ENCODE peak calls at places on chromosomes 3 and 15, in nine cellular contexts. One of them, this sample, is unnamed. For H3K9me3, the result is how much of the 10 kb centered on the place peaks cover.

GRCh38 chr15:73386238-73386637 is 17.5 kb upstream of the HCN4 start:
- DNase-seq in endodermal cell: no peak
- DNase-seq in mammary epithelial cell: no peak
- DNase-seq in Peyer's patch: no peak
- DNase-seq in suprapubic skin: no peak
- DNase-seq in spleen: peak
- DNase-seq in PC-3: no peak
- DNase-seq in fibroblast of lung: no peak
- DNase-seq in upper lobe of left lung: no peak
- DNase-seq in this sample: no peak

GRCh38 chr15:67049351-67050044 is 15.9 kb upstream of the SMAD3 start:
- DNase-seq in endodermal cell: no peak
- DNase-seq in mammary epithelial cell: peak
- DNase-seq in Peyer's patch: no peak
- DNase-seq in suprapubic skin: no peak
- DNase-seq in spleen: no peak
- DNase-seq in PC-3: peak
- DNase-seq in fibroblast of lung: no peak
- DNase-seq in upper lobe of left lung: no peak
- DNase-seq in this sample: no peak

GRCh38 chr3:151709847-151710246 is 23.9 kb upstream of the AADACL2 start:
- DNase-seq in endodermal cell: no peak
- DNase-seq in mammary epithelial cell: no peak
- DNase-seq in Peyer's patch: no peak
- DNase-seq in suprapubic skin: no peak
- DNase-seq in spleen: no peak
- DNase-seq in PC-3: no peak
- DNase-seq in fibroblast of lung: peak
- DNase-seq in upper lobe of left lung: no peak
- DNase-seq in this sample: no peak

GRCh38 chr3:141979050-141979671 is 102.7 kb downstream of the ATP1B3 start:
- DNase-seq in endodermal cell: no peak
- DNase-seq in mammary epithelial cell: peak
- DNase-seq in Peyer's patch: no peak
- DNase-seq in suprapubic skin: no peak
- DNase-seq in spleen: no peak
- DNase-seq in PC-3: peak
- DNase-seq in fibroblast of lung: peak
- DNase-seq in upper lobe of left lung: no peak
- DNase-seq in this sample: no peak

GRCh38 chr15:42491540-42492225 is 742 bp upstream of the ZNF106 start:
- DNase-seq in endodermal cell: no peak
- DNase-seq in mammary epithelial cell: peak
- DNase-seq in Peyer's patch: no peak
- DNase-seq in suprapubic skin: no peak
- DNase-seq in spleen: no peak
- DNase-seq in PC-3: peak
- DNase-seq in fibroblast of lung: peak
- DNase-seq in upper lobe of left lung: no peak
- DNase-seq in this sample: peak

GRCh38 chr3:56410576-56410975 is 57.7 kb downstream of the ERC2 start:
- DNase-seq in endodermal cell: no peak
- DNase-seq in mammary epithelial cell: no peak
- DNase-seq in Peyer's patch: no peak
- DNase-seq in suprapubic skin: no peak
- DNase-seq in spleen: no peak
- DNase-seq in PC-3: no peak
- DNase-seq in fibroblast of lung: no peak
- DNase-seq in upper lobe of left lung: no peak
- DNase-seq in this sample: no peak

GRCh38 chr3:32963871-32964270 is 12.4 kb downstream of the CCR4 start:
- DNase-seq in endodermal cell: no peak
- DNase-seq in mammary epithelial cell: peak
- DNase-seq in Peyer's patch: no peak
- DNase-seq in suprapubic skin: no peak
- DNase-seq in spleen: no peak
- DNase-seq in PC-3: no peak
- DNase-seq in fibroblast of lung: no peak
- DNase-seq in upper lobe of left lung: no peak
- DNase-seq in this sample: no peak

GRCh38 chr3:30581067-30581585 is 25.3 kb upstream of the TGFBR2 start:
- DNase-seq in endodermal cell: no peak
- DNase-seq in mammary epithelial cell: no peak
- DNase-seq in Peyer's patch: no peak
- DNase-seq in suprapubic skin: no peak
- DNase-seq in spleen: no peak
- DNase-seq in PC-3: no peak
- DNase-seq in fibroblast of lung: no peak
- DNase-seq in upper lobe of left lung: no peak
- DNase-seq in this sample: no peak

GRCh38 chr15:45641374-45641778 is 6.5 kb downstream of the SQOR start:
- DNase-seq in endodermal cell: no peak
- DNase-seq in mammary epithelial cell: peak
- DNase-seq in Peyer's patch: no peak
- DNase-seq in suprapubic skin: peak
- DNase-seq in spleen: no peak
- DNase-seq in PC-3: peak
- DNase-seq in fibroblast of lung: peak
- DNase-seq in upper lobe of left lung: no peak
- DNase-seq in this sample: peak

GRCh38 chr15:34729056-34729455 is 25.7 kb downstream of the GJD2 start:
- DNase-seq in endodermal cell: no peak
- DNase-seq in mammary epithelial cell: no peak
- DNase-seq in Peyer's patch: no peak
- DNase-seq in suprapubic skin: no peak
- DNase-seq in spleen: no peak
- DNase-seq in PC-3: no peak
- DNase-seq in fibroblast of lung: no peak
- DNase-seq in upper lobe of left lung: no peak
- DNase-seq in this sample: no peak

GRCh38 chr3:187361835-187362234 is 6.3 kb upstream of the RTP4 start:
- DNase-seq in endodermal cell: peak
- DNase-seq in mammary epithelial cell: no peak
- DNase-seq in Peyer's patch: no peak
- DNase-seq in suprapubic skin: no peak
- DNase-seq in spleen: no peak
- DNase-seq in PC-3: no peak
- DNase-seq in fibroblast of lung: no peak
- DNase-seq in upper lobe of left lung: no peak
- DNase-seq in this sample: no peak

GRCh38 chr3:193134895-193135294 is 106.1 kb upstream of the PLAAT1 start:
- DNase-seq in endodermal cell: no peak
- DNase-seq in mammary epithelial cell: peak
- DNase-seq in Peyer's patch: no peak
- DNase-seq in suprapubic skin: no peak
- DNase-seq in spleen: no peak
- DNase-seq in PC-3: peak
- DNase-seq in fibroblast of lung: peak
- DNase-seq in upper lobe of left lung: no peak
- DNase-seq in this sample: no peak

GRCh38 chr15:59923508-59923907 is 80.6 kb upstream of the FOXB1 start:
- DNase-seq in endodermal cell: no peak
- DNase-seq in mammary epithelial cell: no peak
- DNase-seq in Peyer's patch: no peak
- DNase-seq in suprapubic skin: no peak
- DNase-seq in spleen: no peak
- DNase-seq in PC-3: no peak
- DNase-seq in fibroblast of lung: no peak
- DNase-seq in upper lobe of left lung: no peak
- DNase-seq in this sample: no peak

GRCh38 chr3:126438186-126438585 is 37.5 kb downstream of the ZXDC start:
- DNase-seq in endodermal cell: peak
- DNase-seq in mammary epithelial cell: no peak
- DNase-seq in Peyer's patch: no peak
- DNase-seq in suprapubic skin: peak
- DNase-seq in spleen: peak
- DNase-seq in PC-3: no peak
- DNase-seq in fibroblast of lung: no peak
- DNase-seq in upper lobe of left lung: no peak
- DNase-seq in this sample: no peak

GRCh38 chr3:25567390-25567789 is 97.3 kb downstream of the TOP2B start:
- DNase-seq in endodermal cell: no peak
- DNase-seq in mammary epithelial cell: no peak
- DNase-seq in Peyer's patch: no peak
- DNase-seq in suprapubic skin: no peak
- DNase-seq in spleen: no peak
- DNase-seq in PC-3: no peak
- DNase-seq in fibroblast of lung: no peak
- DNase-seq in upper lobe of left lung: no peak
- DNase-seq in this sample: no peak

GRCh38 chr3:25568525-25569078 is 96.1 kb downstream of the TOP2B start:
- DNase-seq in endodermal cell: no peak
- DNase-seq in mammary epithelial cell: no peak
- DNase-seq in Peyer's patch: no peak
- DNase-seq in suprapubic skin: no peak
- DNase-seq in spleen: no peak
- DNase-seq in PC-3: no peak
- DNase-seq in fibroblast of lung: no peak
- DNase-seq in upper lobe of left lung: peak
- DNase-seq in this sample: no peak

GRCh38 chr3:25565807-25566206 is 98.9 kb downstream of the TOP2B start:
- DNase-seq in endodermal cell: no peak
- DNase-seq in mammary epithelial cell: no peak
- DNase-seq in Peyer's patch: no peak
- DNase-seq in suprapubic skin: no peak
- DNase-seq in spleen: no peak
- DNase-seq in PC-3: no peak
- DNase-seq in fibroblast of lung: no peak
- DNase-seq in upper lobe of left lung: no peak
- DNase-seq in this sample: no peak

GRCh38 chr3:25567806-25568524 is 96.7 kb downstream of the TOP2B start:
- DNase-seq in endodermal cell: no peak
- DNase-seq in mammary epithelial cell: no peak
- DNase-seq in Peyer's patch: no peak
- DNase-seq in suprapubic skin: no peak
- DNase-seq in spleen: no peak
- DNase-seq in PC-3: no peak
- DNase-seq in fibroblast of lung: no peak
- DNase-seq in upper lobe of left lung: peak
- DNase-seq in this sample: no peak

DNA sequence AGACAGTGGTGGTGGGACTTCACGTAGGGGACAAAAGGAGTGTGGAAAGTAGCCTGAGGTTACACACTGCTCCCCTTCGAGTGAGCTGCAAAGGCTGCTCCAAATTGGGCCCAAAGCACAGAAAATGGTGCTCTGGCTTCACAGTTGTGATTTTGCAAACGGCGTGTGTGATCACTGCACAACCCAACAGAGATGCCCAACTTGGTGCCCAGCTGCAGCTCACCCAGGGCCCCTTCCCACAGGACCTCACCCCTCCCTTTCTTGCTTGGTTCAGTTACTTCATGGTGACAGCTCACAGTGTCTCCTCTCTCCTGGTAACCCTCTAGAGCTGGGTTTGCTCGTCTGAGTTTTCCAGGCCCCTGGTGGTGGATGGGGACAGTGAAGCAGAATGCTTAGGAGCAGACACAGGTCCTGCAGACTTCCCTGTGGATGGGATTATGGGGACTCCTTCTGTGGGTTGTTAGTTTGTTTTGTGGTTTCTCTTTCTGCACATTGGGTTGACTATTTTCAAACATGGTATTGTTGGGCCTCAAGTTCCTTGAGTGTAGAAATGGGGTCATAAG is 98.3 kb downstream of the TOP2B start:
- DNase-seq in endodermal cell: peak
- DNase-seq in mammary epithelial cell: no peak
- DNase-seq in Peyer's patch: no peak
- DNase-seq in suprapubic skin: no peak
- DNase-seq in spleen: no peak
- DNase-seq in PC-3: no peak
- DNase-seq in fibroblast of lung: no peak
- DNase-seq in upper lobe of left lung: no peak
- DNase-seq in this sample: no peak
- TF ChIP-seq CTCF in endodermal cell: peak
- TF ChIP-seq CTCF in mammary epithelial cell: no peak
- TF ChIP-seq CTCF in Peyer's patch: no peak
- TF ChIP-seq CTCF in suprapubic skin: no peak
- TF ChIP-seq CTCF in spleen: no peak
- TF ChIP-seq CTCF in PC-3: peak
- TF ChIP-seq CTCF in fibroblast of lung: no peak
- TF ChIP-seq CTCF in upper lobe of left lung: no peak
- TF ChIP-seq CTCF in this sample: no peak

DNA sequence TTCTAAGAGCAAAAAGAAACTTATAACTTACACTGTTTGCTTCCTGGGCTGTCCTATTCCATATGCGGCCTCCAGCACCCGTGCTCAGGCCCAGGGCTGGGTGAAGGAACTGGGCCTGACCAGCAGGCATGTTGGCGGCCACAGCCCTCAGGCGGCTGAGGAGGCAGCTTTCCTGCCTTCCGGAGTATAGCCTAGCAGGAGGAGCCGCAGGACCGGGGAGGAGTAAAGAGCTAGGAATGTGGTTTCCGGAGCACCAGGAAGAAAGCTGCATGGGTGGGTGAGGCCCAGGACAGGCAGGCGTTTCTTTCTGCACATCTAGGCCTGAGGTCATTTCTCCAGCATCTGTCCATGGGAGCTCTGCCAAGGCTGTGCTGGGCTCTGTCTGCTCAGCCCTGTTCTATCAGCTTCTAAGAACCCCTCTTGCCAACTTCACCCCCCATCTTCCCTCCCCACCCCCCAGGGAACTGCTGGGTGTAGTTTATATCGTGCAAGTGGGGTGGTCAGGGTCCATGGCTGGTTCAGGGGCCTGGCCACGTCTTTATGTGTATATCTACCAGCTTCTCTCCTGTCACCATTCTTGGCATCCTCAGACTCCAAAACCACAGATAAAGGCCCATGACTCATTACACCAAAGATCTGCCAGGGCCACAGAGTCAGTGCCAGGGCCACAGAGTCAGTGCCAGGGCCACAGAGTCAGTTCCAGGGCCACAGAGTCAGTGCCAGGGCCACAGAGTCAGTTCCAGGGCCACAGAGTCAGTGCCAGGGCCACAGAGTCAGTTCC is 7.8 kb upstream of the KIF7 start:
- DNase-seq in endodermal cell: peak
- DNase-seq in mammary epithelial cell: peak
- DNase-seq in Peyer's patch: no peak
- DNase-seq in suprapubic skin: peak
- DNase-seq in spleen: peak
- DNase-seq in PC-3: peak
- DNase-seq in fibroblast of lung: peak
- DNase-seq in upper lobe of left lung: peak
- DNase-seq in this sample: peak
- H3K4me3 ChIP-seq in endodermal cell: no peak
- H3K4me3 ChIP-seq in mammary epithelial cell: no peak
- H3K4me3 ChIP-seq in Peyer's patch: no peak
- H3K4me3 ChIP-seq in suprapubic skin: no peak
- H3K4me3 ChIP-seq in spleen: no peak
- H3K4me3 ChIP-seq in PC-3: peak
- H3K4me3 ChIP-seq in fibroblast of lung: peak
- H3K4me3 ChIP-seq in upper lobe of left lung: no peak
- H3K4me3 ChIP-seq in this sample: no peak

GRCh38 chr15:25060472-25060803 is 105.7 kb downstream of the SNRPN start:
- DNase-seq in endodermal cell: no peak
- DNase-seq in mammary epithelial cell: no peak
- DNase-seq in Peyer's patch: peak
- DNase-seq in suprapubic skin: peak
- DNase-seq in spleen: no peak
- DNase-seq in PC-3: no peak
- DNase-seq in fibroblast of lung: no peak
- DNase-seq in upper lobe of left lung: peak
- DNase-seq in this sample: no peak
- H3K9me3 ChIP-seq in endodermal cell: half or more
- H3K9me3 ChIP-seq in mammary epithelial cell: half or more
- H3K9me3 ChIP-seq in Peyer's patch: under half
- H3K9me3 ChIP-seq in suprapubic skin: half or more
- H3K9me3 ChIP-seq in spleen: half or more
- H3K9me3 ChIP-seq in PC-3: half or more
- H3K9me3 ChIP-seq in fibroblast of lung: under half
- H3K9me3 ChIP-seq in upper lobe of left lung: half or more
- H3K9me3 ChIP-seq in this sample: under half

GRCh38 chr3:113776564-113776963 is 29.7 kb downstream of the ATP6V1A start:
- DNase-seq in endodermal cell: no peak
- DNase-seq in mammary epithelial cell: no peak
- DNase-seq in Peyer's patch: no peak
- DNase-seq in suprapubic skin: no peak
- DNase-seq in spleen: no peak
- DNase-seq in PC-3: no peak
- DNase-seq in fibroblast of lung: no peak
- DNase-seq in upper lobe of left lung: no peak
- DNase-seq in this sample: no peak
- TF ChIP-seq CTCF in endodermal cell: no peak
- TF ChIP-seq CTCF in mammary epithelial cell: no peak
- TF ChIP-seq CTCF in Peyer's patch: no peak
- TF ChIP-seq CTCF in suprapubic skin: no peak
- TF ChIP-seq CTCF in spleen: no peak
- TF ChIP-seq CTCF in PC-3: no peak
- TF ChIP-seq CTCF in fibroblast of lung: no peak
- TF ChIP-seq CTCF in upper lobe of left lung: no peak
- TF ChIP-seq CTCF in this sample: no peak